ENCODE peak calls at places on chromosomes 16 and 17, in nine cellular contexts. G is cardiac muscle cell; C is tibial artery; H is endodermal cell; Q is CD8-positive, alpha-beta memory T cell; J is lower lobe of right lung; A is H1; M is naive thymus-derived CD4-positive, alpha-beta T cell; F is MM.1S. T is an unnamed sample.

GRCh38 chr16:88773812-88774291 is 11.2 kb downstream of the PIEZO1 start:
- DNase-seq in G (peak), C (no peak), H (peak), Q (no peak), J (peak), A (no peak), M (no peak), F (no peak), T (peak)

GRCh38 chr17:59004338-59005111 is 102.2 kb downstream of the TRIM37 start:
- DNase-seq in G (peak), C (no peak), H (peak), Q (peak), J (no peak), A (peak), M (peak), F (peak), T (peak)

GRCh38 chr17:55549140-55549539 is 37.9 kb upstream of the SMIM36 start:
- DNase-seq in G (peak), C (no peak), H (peak), Q (no peak), J (no peak), A (no peak), M (no peak), F (peak), T (peak)

GRCh38 chr16:14249291-14250032 is 178.3 kb downstream of the MRTFB start:
- DNase-seq in G (peak), C (no peak), H (peak), Q (peak), J (no peak), A (no peak), M (peak), F (peak), T (peak)

GRCh38 chr17:80152057-80152831 is 5.3 kb upstream of the EIF4A3 start:
- DNase-seq in G (peak), C (no peak), H (peak), Q (no peak), J (no peak), A (no peak), M (no peak), F (no peak), T (peak)

GRCh38 chr17:18035704-18036103 is 3.3 kb downstream of the ATPAF2 start:
- DNase-seq in G (no peak), C (no peak), H (peak), Q (no peak), J (no peak), A (no peak), M (no peak), F (no peak), T (no peak)

GRCh38 chr16:85661131-85662035 is 27.4 kb downstream of the GINS2 start:
- DNase-seq in G (no peak), C (no peak), H (no peak), Q (no peak), J (peak), A (no peak), M (no peak), F (no peak), T (no peak)

GRCh38 chr17:16444258-16444886 is 29.0 kb downstream of the TRPV2 start:
- DNase-seq in G (peak), C (no peak), H (peak), Q (no peak), J (no peak), A (no peak), M (no peak), F (no peak), T (no peak)

GRCh38 chr17:73990290-73990689 is 213.2 kb upstream of the RPL38 start:
- DNase-seq in G (no peak), C (no peak), H (no peak), Q (no peak), J (peak), A (no peak), M (no peak), F (no peak), T (no peak)

GRCh38 chr17:57261084-57261461 is 4.8 kb downstream of the MSI2 start:
- DNase-seq in G (peak), C (no peak), H (peak), Q (no peak), J (no peak), A (no peak), M (no peak), F (no peak), T (peak)

GRCh38 chr17:78664476-78665384 is 87.5 kb upstream of the DNAH17 start:
- DNase-seq in G (peak), C (no peak), H (no peak), Q (no peak), J (no peak), A (no peak), M (no peak), F (no peak), T (peak)

GRCh38 chr17:59330314-59330942 is 1.0 kb upstream of the YPEL2 start:
- DNase-seq in G (no peak), C (peak), H (peak), Q (no peak), J (peak), A (no peak), M (no peak), F (peak), T (no peak)

GRCh38 chr17:79940381-79941087 is 95.1 kb downstream of the TBC1D16 start:
- DNase-seq in G (no peak), C (peak), H (peak), Q (no peak), J (peak), A (no peak), M (no peak), F (no peak), T (no peak)

GRCh38 chr17:2804912-2805311 is 8.7 kb downstream of the RAP1GAP2 start:
- DNase-seq in G (no peak), C (no peak), H (no peak), Q (no peak), J (no peak), A (no peak), M (no peak), F (no peak), T (no peak)

GRCh38 chr17:17570798-17571716 is 20.5 kb downstream of the PEMT start:
- DNase-seq in G (no peak), C (no peak), H (no peak), Q (no peak), J (no peak), A (no peak), M (no peak), F (no peak), T (no peak)

GRCh38 chr17:60170835-60171752 is 21.3 kb downstream of the CA4 start:
- DNase-seq in G (no peak), C (no peak), H (peak), Q (no peak), J (no peak), A (no peak), M (no peak), F (no peak), T (peak)

GRCh38 chr16:87709677-87710076 is 56.1 kb downstream of the KLHDC4 start:
- DNase-seq in G (no peak), C (no peak), H (no peak), Q (no peak), J (no peak), A (no peak), M (no peak), F (no peak), T (no peak)

GRCh38 chr16:81500833-81501521 is 56.4 kb downstream of the CMIP start:
- DNase-seq in G (peak), C (peak), H (no peak), Q (no peak), J (no peak), A (no peak), M (no peak), F (no peak), T (peak)

GRCh38 chr17:32010114-32010513 is 2.9 kb downstream of the LRRC37B start:
- DNase-seq in G (no peak), C (no peak), H (no peak), Q (no peak), J (no peak), A (no peak), M (no peak), F (no peak), T (no peak)

GRCh38 chr17:2421315-2422147 is 20.7 kb upstream of the MNT start:
- DNase-seq in G (no peak), C (no peak), H (peak), Q (no peak), J (no peak), A (no peak), M (no peak), F (no peak), T (peak)

GRCh38 chr17:78997231-78997741 is 12.3 kb downstream of the CANT1 start:
- DNase-seq in G (no peak), C (peak), H (peak), Q (no peak), J (no peak), A (no peak), M (no peak), F (no peak), T (no peak)

GRCh38 chr17:6554871-6555330 is 1.5 kb downstream of the PITPNM3 start:
- DNase-seq in G (no peak), C (no peak), H (no peak), Q (no peak), J (no peak), A (no peak), M (no peak), F (no peak), T (no peak)

GRCh38 chr17:4937553-4937952 is 2.3 kb downstream of the SLC25A11 start:
- DNase-seq in G (no peak), C (no peak), H (no peak), Q (no peak), J (no peak), A (no peak), M (no peak), F (no peak), T (no peak)

GRCh38 chr17:32546031-32546444 is 59.2 kb downstream of the CDK5R1 start:
- DNase-seq in G (no peak), C (no peak), H (peak), Q (no peak), J (no peak), A (peak), M (no peak), F (no peak), T (no peak)

GRCh38 chr16:55249936-55250335 is 74.1 kb upstream of the IRX6 start:
- DNase-seq in G (no peak), C (no peak), H (no peak), Q (no peak), J (no peak), A (no peak), M (no peak), F (no peak), T (no peak)

GRCh38 chr16:48745541-48745940 is 135.6 kb upstream of the N4BP1 start:
- DNase-seq in G (no peak), C (no peak), H (no peak), Q (no peak), J (no peak), A (no peak), M (no peak), F (no peak), T (no peak)

GRCh38 chr16:2211923-2212347 is 1.3 kb upstream of the BRICD5 start:
- DNase-seq in G (no peak), C (no peak), H (no peak), Q (no peak), J (peak), A (no peak), M (no peak), F (no peak), T (no peak)
- H3K4me3 ChIP-seq in G (no peak), C (no peak), H (no peak), Q (no peak), J (no peak), A (no peak), M (no peak), F (no peak), T (no peak)

DNA sequence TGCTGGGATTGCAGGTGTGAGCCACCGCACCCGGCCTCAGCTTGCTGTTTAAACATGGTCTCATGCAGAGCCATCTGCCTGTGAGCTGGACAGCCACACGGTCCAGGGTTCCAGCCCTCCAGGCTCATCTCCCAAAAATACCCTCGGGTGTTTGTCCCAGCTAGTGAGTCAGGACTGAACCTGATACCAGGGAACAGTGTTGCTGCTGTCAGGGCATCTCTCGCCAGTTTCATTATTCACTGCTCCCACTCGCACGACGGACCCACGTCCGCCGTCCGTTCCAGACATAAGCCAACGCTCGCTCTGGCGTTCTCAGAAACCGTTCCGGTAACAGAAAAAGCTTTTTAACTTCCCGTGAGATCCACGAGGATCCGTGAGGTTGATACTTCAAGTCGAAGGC is 77.6 kb downstream of the NXN start:
- DNase-seq in G (no peak), C (no peak), H (no peak), Q (no peak), J (no peak), A (no peak), M (no peak), F (no peak), T (no peak)
- H3K4me3 ChIP-seq in G (no peak), C (no peak), H (no peak), Q (no peak), J (no peak), A (no peak), M (no peak), F (no peak), T (no peak)

DNA sequence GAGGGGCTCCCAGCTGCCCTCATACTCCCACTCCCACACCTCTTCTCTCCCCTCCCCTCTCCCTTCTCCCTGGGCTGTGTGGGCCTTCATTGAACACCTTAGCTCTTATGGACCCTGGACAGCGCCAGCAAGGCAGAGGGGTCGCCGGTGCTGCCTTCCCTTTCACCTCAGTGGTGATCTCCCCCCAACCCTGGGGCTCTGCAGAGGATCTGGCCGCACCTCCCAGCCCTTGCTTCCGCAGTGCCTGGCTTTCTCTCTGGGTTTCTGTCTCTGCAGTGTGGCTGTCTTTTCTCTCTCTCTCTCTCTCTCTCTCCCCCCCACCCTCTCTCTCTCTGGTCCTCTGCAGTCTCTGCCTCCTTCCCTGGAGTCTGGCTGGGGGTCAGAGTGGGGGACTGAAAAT is 1.2 kb downstream of the SEZ6L2 start:
- DNase-seq in G (no peak), C (no peak), H (peak), Q (no peak), J (no peak), A (no peak), M (no peak), F (no peak), T (no peak)
- H3K4me3 ChIP-seq in G (no peak), C (no peak), H (peak), Q (no peak), J (no peak), A (peak), M (no peak), F (no peak), T (no peak)

DNA sequence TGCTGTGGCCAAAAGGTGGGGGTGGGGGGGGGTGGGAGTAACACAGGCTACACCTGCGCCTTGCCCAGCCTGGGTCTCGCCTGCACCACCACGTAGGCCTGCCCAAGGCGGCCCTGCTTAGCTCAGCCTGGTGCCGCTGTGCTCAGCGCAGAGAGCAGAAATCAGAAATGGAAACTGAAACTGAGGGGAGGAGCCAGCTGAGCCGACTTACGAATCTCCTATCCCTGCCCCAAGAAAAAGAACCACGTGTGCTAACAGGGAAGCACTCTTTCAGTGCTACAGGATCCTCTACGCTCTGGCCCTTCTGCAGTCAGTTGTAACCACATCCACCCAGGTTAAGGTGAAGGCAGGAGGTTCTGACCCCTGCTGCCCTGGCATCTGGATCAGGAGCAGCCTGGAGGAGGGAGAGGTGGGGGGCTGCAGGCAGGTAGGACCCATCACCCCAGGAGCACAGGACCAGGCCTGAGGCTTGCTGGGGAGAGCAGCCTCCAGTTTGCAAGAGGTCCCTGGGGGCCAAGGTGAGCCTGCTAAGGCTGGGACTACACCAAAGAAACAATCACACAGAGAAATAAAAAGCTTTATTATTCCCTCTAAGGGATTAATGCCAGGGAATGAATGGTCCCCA is at the start of gene DHX58:
- DNase-seq in G (peak), C (peak), H (no peak), Q (peak), J (peak), A (no peak), M (peak), F (peak), T (peak)
- H3K4me3 ChIP-seq in G (no peak), C (peak), H (no peak), Q (peak), J (peak), A (no peak), M (peak), F (peak), T (peak)

GRCh38 chr17:35086931-35087573 is 23.5 kb upstream of the RFFL start:
- DNase-seq in G (no peak), C (no peak), H (no peak), Q (no peak), J (no peak), A (no peak), M (no peak), F (no peak), T (no peak)
- H3K4me3 ChIP-seq in G (no peak), C (peak), H (peak), Q (peak), J (no peak), A (peak), M (peak), F (peak), T (peak)

GRCh38 chr16:49837673-49838360 is 18.1 kb downstream of the ZNF423 start:
- DNase-seq in G (peak), C (no peak), H (no peak), Q (no peak), J (no peak), A (no peak), M (no peak), F (no peak), T (no peak)
- H3K4me3 ChIP-seq in G (no peak), C (no peak), H (no peak), Q (no peak), J (no peak), A (peak), M (no peak), F (no peak), T (no peak)

GRCh38 chr17:45429338-45430005 is 3.2 kb downstream of the ARHGAP27 start:
- DNase-seq in G (no peak), C (no peak), H (peak), Q (no peak), J (peak), A (no peak), M (no peak), F (no peak), T (no peak)

GRCh38 chr17:45428050-45428953 is 4.4 kb downstream of the ARHGAP27 start:
- DNase-seq in G (peak), C (no peak), H (peak), Q (peak), J (peak), A (no peak), M (peak), F (peak), T (peak)

GRCh38 chr17:45430006-45430737 is 2.5 kb downstream of the ARHGAP27 start:
- DNase-seq in G (no peak), C (no peak), H (no peak), Q (no peak), J (peak), A (no peak), M (no peak), F (no peak), T (no peak)

GRCh38 chr17:45427181-45427835 is 5.4 kb downstream of the ARHGAP27 start:
- DNase-seq in G (no peak), C (no peak), H (peak), Q (no peak), J (peak), A (no peak), M (no peak), F (no peak), T (no peak)

GRCh38 chr17:45428954-45429337 is 3.7 kb downstream of the ARHGAP27 start:
- DNase-seq in G (no peak), C (no peak), H (no peak), Q (no peak), J (peak), A (no peak), M (no peak), F (no peak), T (no peak)
- H3K4me3 ChIP-seq in G (peak), C (no peak), H (no peak), Q (no peak), J (no peak), A (peak), M (no peak), F (peak), T (no peak)

GRCh38 chr17:66171692-66172091 is 20.2 kb downstream of the CEP112 start:
- DNase-seq in G (no peak), C (no peak), H (no peak), Q (no peak), J (no peak), A (no peak), M (no peak), F (no peak), T (no peak)
- H3K4me3 ChIP-seq in G (no peak), C (no peak), H (no peak), Q (no peak), J (no peak), A (no peak), M (no peak), F (no peak), T (no peak)